ENCODE peak calls at places on chromosome X, in six cellular contexts. C is SJCRH30; W is stimulated activated CD4-positive, alpha-beta T cell treated with anti-CD3 and anti-CD28 coated beads, Interleukin-15, amount 100 ng/mL, for 24 hours; I is Karpas-422; M is neural progenitor cell; B is foreskin fibroblast. H is an unnamed sample.

GRCh38 chrX:154547245-154548027 is at the start of gene IKBKG:
- DNase-seq in C (peak; percentile 89), W (peak; percentile 89), I (peak; percentile 94), M (peak; percentile 90), B (peak; percentile 95), H (peak; percentile 87)

GRCh38 chrX:14779589-14779988 is 93.3 kb downstream of the FANCB start:
- DNase-seq in C (no peak), W (no peak), I (no peak), M (no peak), B (no peak), H (no peak)

GRCh38 chrX:95318882-95319281 is 1365.8 kb upstream of the DIAPH2 start:
- DNase-seq in C (peak; percentile 50), W (no peak), I (peak; percentile 54), M (peak; percentile 52), B (no peak), H (no peak)

GRCh38 chrX:132092439-132093065 is 35.3 kb downstream of the FRMD7 start:
- DNase-seq in C (peak; percentile 78), W (peak; percentile 56), I (peak; percentile 81), M (peak; percentile 78), B (peak; percentile 74), H (peak; percentile 39)

GRCh38 chrX:152619897-152620296 is 17.8 kb upstream of the GABRQ start:
- DNase-seq in C (no peak), W (no peak), I (peak; percentile 6), M (no peak), B (no peak), H (no peak)

GRCh38 chrX:154721155-154721554 is 29.7 kb downstream of the GAB3 start:
- DNase-seq in C (no peak), W (no peak), I (no peak), M (no peak), B (no peak), H (no peak)

GRCh38 chrX:66142351-66142750 is 21.7 kb upstream of the HEPH start:
- DNase-seq in C (no peak), W (no peak), I (no peak), M (no peak), B (no peak), H (no peak)

GRCh38 chrX:149643496-149643895 is 11.9 kb upstream of the TMEM185A start:
- DNase-seq in C (no peak), W (no peak), I (no peak), M (no peak), B (no peak), H (no peak)

GRCh38 chrX:69285401-69285871 is 120.2 kb upstream of the PJA1 start:
- DNase-seq in C (peak; percentile 49), W (no peak), I (no peak), M (peak; percentile 35), B (peak; percentile 7), H (no peak)

GRCh38 chrX:150848914-150849365 is 49.5 kb downstream of the CD99L2 start:
- DNase-seq in C (no peak), W (no peak), I (no peak), M (no peak), B (no peak), H (peak; percentile 42)

GRCh38 chrX:40849906-40850672 is 114.7 kb upstream of the MED14 start:
- DNase-seq in C (no peak), W (no peak), I (peak; percentile 48), M (no peak), B (no peak), H (no peak)

GRCh38 chrX:80512924-80513323 is 92.7 kb downstream of the TENT5D start:
- DNase-seq in C (no peak), W (no peak), I (no peak), M (no peak), B (no peak), H (no peak)

GRCh38 chrX:103488332-103488731 is 31.0 kb downstream of the RAB40A start:
- DNase-seq in C (peak; percentile 49), W (no peak), I (peak; percentile 48), M (peak; percentile 38), B (peak; percentile 52), H (no peak)

GRCh38 chrX:65635371-65635770 is 32.1 kb upstream of the MSN start:
- DNase-seq in C (no peak), W (no peak), I (no peak), M (no peak), B (peak; percentile 38), H (no peak)

GRCh38 chrX:94204524-94204923 is 530.5 kb downstream of the FAM133A start:
- DNase-seq in C (peak; percentile 0), W (no peak), I (no peak), M (no peak), B (no peak), H (no peak)

GRCh38 chrX:48558270-48558669 is 16.0 kb upstream of the RBM3 start:
- DNase-seq in C (no peak), W (no peak), I (no peak), M (no peak), B (peak; percentile 82), H (no peak)

GRCh38 chrX:48101443-48101842 is 29.0 kb upstream of the SPACA5B start:
- DNase-seq in C (no peak), W (no peak), I (no peak), M (no peak), B (no peak), H (no peak)

GRCh38 chrX:149910178-149910695 is 19.1 kb upstream of the HSFX4 start:
- DNase-seq in C (peak; percentile 4), W (no peak), I (no peak), M (no peak), B (no peak), H (no peak)

GRCh38 chrX:8036914-8037313 is 109.7 kb upstream of the PNPLA4 start:
- DNase-seq in C (no peak), W (no peak), I (no peak), M (no peak), B (no peak), H (no peak)

GRCh38 chrX:46803140-46803539 is 33.7 kb upstream of the RP2 start:
- DNase-seq in C (peak; percentile 1), W (no peak), I (peak; percentile 50), M (no peak), B (peak; percentile 16), H (no peak)

GRCh38 chrX:81489987-81490386 is 288.1 kb downstream of the SH3BGRL start:
- DNase-seq in C (peak; percentile 20), W (no peak), I (peak; percentile 63), M (no peak), B (no peak), H (no peak)

GRCh38 chrX:148161661-148162060 is 180.5 kb downstream of the FMR1NB start:
- DNase-seq in C (no peak), W (no peak), I (no peak), M (no peak), B (no peak), H (no peak)

GRCh38 chrX:115562492-115562872 is 1.5 kb downstream of the PLS3 start:
- DNase-seq in C (peak; percentile 81), W (no peak), I (no peak), M (no peak), B (peak; percentile 51), H (no peak)

GRCh38 chrX:110210417-110211139 is 107.3 kb downstream of the AMMECR1 start:
- DNase-seq in C (peak; percentile 44), W (no peak), I (no peak), M (no peak), B (peak; percentile 79), H (no peak)

GRCh38 chrX:131306602-131307001 is 17.5 kb upstream of the IGSF1 start:
- DNase-seq in C (no peak), W (no peak), I (no peak), M (no peak), B (no peak), H (no peak)

GRCh38 chrX:57678686-57679428 is 1.2 kb downstream of the NLRP2B start:
- DNase-seq in C (no peak), W (no peak), I (no peak), M (no peak), B (no peak), H (no peak)

GRCh38 chrX:74450803-74451449 is 29.6 kb downstream of the SLC16A2 start:
- DNase-seq in C (no peak), W (peak; percentile 30), I (no peak), M (no peak), B (peak; percentile 90), H (no peak)

GRCh38 chrX:107683124-107683895 is 55.0 kb downstream of the PRPS1 start:
- DNase-seq in C (no peak), W (no peak), I (no peak), M (no peak), B (peak; percentile 66), H (peak; percentile 46)